ENCODE peak calls at places on chromosomes 3 and 15, in six cellular contexts. F, Q, A, W, E and Y are unnamed samples.

GRCh38 chr15:67124911-67125588 is 59.6 kb downstream of the SMAD3 start:
- DNase-seq in F (no peak), Q (no peak), A (no peak), W (no peak), E (no peak), Y (no peak)

GRCh38 chr15:75130597-75131268 is 70.9 kb upstream of the C15orf39 start:
- DNase-seq in F (peak), Q (no peak), A (no peak), W (no peak), E (no peak), Y (no peak)

GRCh38 chr3:59426851-59427565 is 377.2 kb upstream of the CFAP20DC start:
- DNase-seq in F (no peak), Q (no peak), A (no peak), W (no peak), E (peak), Y (no peak)

GRCh38 chr15:90142216-90143175 is 40.2 kb upstream of the IDH2 start:
- DNase-seq in F (no peak), Q (no peak), A (no peak), W (no peak), E (no peak), Y (no peak)

GRCh38 chr3:71896751-71897150 is 111.8 kb upstream of the PROK2 start:
- DNase-seq in F (no peak), Q (no peak), A (no peak), W (no peak), E (peak), Y (no peak)

GRCh38 chr3:108599677-108600409 is 10.3 kb downstream of the DZIP3 start:
- DNase-seq in F (no peak), Q (no peak), A (no peak), W (no peak), E (no peak), Y (no peak)

GRCh38 chr3:149936812-149937230 is 33.9 kb downstream of the PFN2 start:
- DNase-seq in F (peak), Q (no peak), A (peak), W (no peak), E (peak), Y (peak)

GRCh38 chr15:59178151-59178705 is 28.4 kb upstream of the LDHAL6B start:
- DNase-seq in F (no peak), Q (no peak), A (no peak), W (no peak), E (no peak), Y (no peak)

GRCh38 chr3:170977911-170978310 is 48.6 kb downstream of the SLC2A2 start:
- DNase-seq in F (no peak), Q (no peak), A (no peak), W (no peak), E (peak), Y (no peak)

GRCh38 chr3:107034142-107034541 is 343.1 kb upstream of the CCDC54 start:
- DNase-seq in F (no peak), Q (no peak), A (no peak), W (no peak), E (no peak), Y (no peak)

GRCh38 chr3:142963266-142964149 is at the start of gene PAQR9:
- DNase-seq in F (no peak), Q (no peak), A (no peak), W (peak), E (no peak), Y (peak)

GRCh38 chr3:173225351-173225750 is 84.3 kb upstream of the SPATA16 start:
- DNase-seq in F (no peak), Q (no peak), A (no peak), W (no peak), E (no peak), Y (no peak)

GRCh38 chr3:185021326-185021725 is 131.5 kb downstream of the C3orf70 start:
- DNase-seq in F (no peak), Q (no peak), A (no peak), W (no peak), E (peak), Y (no peak)

GRCh38 chr3:48445277-48445882 is 1.2 kb upstream of the ATRIP start:
- DNase-seq in F (no peak), Q (no peak), A (no peak), W (no peak), E (no peak), Y (no peak)

GRCh38 chr3:136141891-136142290 is 54.2 kb downstream of the MSL2 start:
- DNase-seq in F (no peak), Q (no peak), A (no peak), W (no peak), E (peak), Y (no peak)

GRCh38 chr3:100386437-100387064 is 14.3 kb downstream of the TOMM70 start:
- DNase-seq in F (no peak), Q (no peak), A (no peak), W (no peak), E (no peak), Y (no peak)

GRCh38 chr15:93291380-93291779 is 202.4 kb upstream of the RGMA start:
- DNase-seq in F (no peak), Q (no peak), A (no peak), W (no peak), E (no peak), Y (no peak)

GRCh38 chr3:13040381-13041074 is 32.7 kb downstream of the IQSEC1 start:
- DNase-seq in F (peak), Q (no peak), A (no peak), W (no peak), E (no peak), Y (no peak)

GRCh38 chr3:122466701-122467240 is 48.0 kb downstream of the KPNA1 start:
- DNase-seq in F (no peak), Q (no peak), A (no peak), W (no peak), E (no peak), Y (no peak)

GRCh38 chr15:95604634-95605036 is 725.9 kb upstream of the NR2F2 start:
- DNase-seq in F (no peak), Q (no peak), A (peak), W (no peak), E (peak), Y (no peak)

GRCh38 chr15:101276501-101277037 is 716 bp downstream of the SELENOS start:
- DNase-seq in F (peak), Q (no peak), A (no peak), W (no peak), E (peak), Y (no peak)

GRCh38 chr15:64897345-64897985 is 14.2 kb upstream of the ANKDD1A start:
- DNase-seq in F (no peak), Q (peak), A (peak), W (peak), E (peak), Y (no peak)

GRCh38 chr3:112104774-112105173 is 18.6 kb downstream of the C3orf52 start:
- DNase-seq in F (no peak), Q (no peak), A (no peak), W (no peak), E (no peak), Y (no peak)

GRCh38 chr15:48696627-48697312 is 51.3 kb upstream of the FBN1 start:
- DNase-seq in F (no peak), Q (no peak), A (no peak), W (no peak), E (no peak), Y (no peak)

GRCh38 chr3:33299395-33300081 is 22.3 kb downstream of the FBXL2 start:
- DNase-seq in F (no peak), Q (no peak), A (no peak), W (no peak), E (peak), Y (no peak)

GRCh38 chr15:58535894-58536293 is 104.1 kb downstream of the LIPC start:
- DNase-seq in F (no peak), Q (no peak), A (no peak), W (no peak), E (no peak), Y (no peak)

GRCh38 chr15:66956672-66957540 is 108.5 kb upstream of the SMAD3 start:
- DNase-seq in F (peak), Q (no peak), A (no peak), W (no peak), E (no peak), Y (no peak)

GRCh38 chr3:61948699-61949305 is 387.4 kb downstream of the PTPRG start:
- DNase-seq in F (no peak), Q (no peak), A (no peak), W (no peak), E (no peak), Y (no peak)

GRCh38 chr3:181379278-181379677 is 332.4 kb upstream of the SOX2 start:
- DNase-seq in F (no peak), Q (no peak), A (no peak), W (no peak), E (no peak), Y (no peak)

GRCh38 chr3:157856078-157856939 is 249.9 kb downstream of the SHOX2 start:
- DNase-seq in F (no peak), Q (no peak), A (no peak), W (no peak), E (no peak), Y (no peak)

GRCh38 chr3:44434834-44435510 is 42.5 kb downstream of the ZNF445 start:
- DNase-seq in F (no peak), Q (no peak), A (no peak), W (no peak), E (no peak), Y (no peak)

GRCh38 chr3:9316881-9317341 is 45.9 kb upstream of the THUMPD3 start:
- DNase-seq in F (no peak), Q (no peak), A (peak), W (no peak), E (peak), Y (no peak)

GRCh38 chr15:60994842-60995495 is 234.1 kb downstream of the RORA start:
- DNase-seq in F (no peak), Q (no peak), A (peak), W (peak), E (no peak), Y (no peak)

GRCh38 chr15:42511010-42511396 is 15.6 kb downstream of the SNAP23 start:
- DNase-seq in F (no peak), Q (no peak), A (no peak), W (no peak), E (peak), Y (no peak)

GRCh38 chr15:101059381-101060341 is 140.5 kb downstream of the LRRK1 start:
- DNase-seq in F (no peak), Q (no peak), A (no peak), W (no peak), E (no peak), Y (no peak)

GRCh38 chr3:140198242-140198641 is 263.3 kb downstream of the CLSTN2 start:
- DNase-seq in F (no peak), Q (no peak), A (no peak), W (no peak), E (no peak), Y (no peak)

DNA sequence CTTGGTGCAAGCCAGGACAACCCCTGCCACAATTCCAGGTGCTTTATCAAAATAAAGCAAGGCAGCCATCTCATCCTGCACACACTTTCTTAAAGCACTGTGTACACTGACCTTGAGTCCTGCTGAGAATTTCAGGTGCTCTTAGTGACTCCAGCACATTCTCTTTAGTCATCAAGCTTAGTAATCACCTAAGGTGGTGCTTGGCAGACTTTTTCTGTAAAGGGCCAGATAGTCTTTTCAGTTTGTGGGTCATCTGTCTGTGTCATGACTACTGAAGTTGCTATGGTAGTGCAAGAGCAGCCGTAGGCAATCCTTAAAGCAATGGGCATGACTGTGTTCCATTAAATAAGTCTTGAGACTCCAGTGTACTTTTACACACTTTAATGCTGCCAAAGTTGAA is 36.4 kb downstream of the RIOX2 start:
- DNase-seq in F (no peak), Q (no peak), A (no peak), W (no peak), E (no peak), Y (no peak)
- TF ChIP-seq CTCF in F (no peak), Q (no peak), A (no peak), W (no peak), E (no peak), Y (no peak)

GRCh38 chr3:64143399-64144130 is 81.7 kb downstream of the PRICKLE2 start:
- DNase-seq in F (no peak), Q (no peak), A (no peak), W (no peak), E (peak), Y (no peak)

GRCh38 chr3:64138656-64139375 is 86.5 kb downstream of the PRICKLE2 start:
- DNase-seq in F (no peak), Q (no peak), A (no peak), W (no peak), E (no peak), Y (no peak)

GRCh38 chr3:64140651-64141050 is 84.6 kb downstream of the PRICKLE2 start:
- DNase-seq in F (no peak), Q (no peak), A (no peak), W (no peak), E (no peak), Y (no peak)

GRCh38 chr3:64144241-64144900 is 80.9 kb downstream of the PRICKLE2 start:
- DNase-seq in F (no peak), Q (no peak), A (no peak), W (no peak), E (no peak), Y (no peak)

GRCh38 chr3:64141476-64141875 is 83.8 kb downstream of the PRICKLE2 start:
- DNase-seq in F (no peak), Q (no peak), A (no peak), W (no peak), E (peak), Y (no peak)
- TF ChIP-seq CTCF in F (no peak), Q (no peak), A (no peak), W (no peak), E (no peak), Y (no peak)

GRCh38 chr15:63047792-63048114 is 5.2 kb downstream of the TPM1 start:
- DNase-seq in F (no peak), Q (no peak), A (no peak), W (no peak), E (no peak), Y (no peak)

GRCh38 chr15:63049747-63050439 is 7.3 kb downstream of the TPM1 start:
- DNase-seq in F (no peak), Q (no peak), A (no peak), W (no peak), E (no peak), Y (no peak)

GRCh38 chr15:63048115-63048985 is 5.8 kb downstream of the TPM1 start:
- DNase-seq in F (peak), Q (peak), A (peak), W (peak), E (peak), Y (peak)

GRCh38 chr15:63050737-63051700 is 8.5 kb downstream of the TPM1 start:
- DNase-seq in F (no peak), Q (no peak), A (no peak), W (no peak), E (peak), Y (no peak)

GRCh38 chr15:63048986-63049665 is 6.6 kb downstream of the TPM1 start:
- DNase-seq in F (peak), Q (peak), A (peak), W (peak), E (peak), Y (no peak)
- TF ChIP-seq CTCF in F (no peak), Q (no peak), A (no peak), W (no peak), E (peak), Y (no peak)

GRCh38 chr3:40782086-40782721 is 257.4 kb downstream of the ZNF621 start:
- DNase-seq in F (peak), Q (no peak), A (no peak), W (no peak), E (no peak), Y (no peak)
- TF ChIP-seq CTCF in F (peak), Q (no peak), A (no peak), W (peak), E (no peak), Y (peak)

GRCh38 chr15:68386587-68387287 is 45.2 kb downstream of the ITGA11 start:
- DNase-seq in F (no peak), Q (no peak), A (no peak), W (no peak), E (no peak), Y (no peak)

GRCh38 chr15:68389936-68390790 is 41.8 kb downstream of the ITGA11 start:
- DNase-seq in F (no peak), Q (no peak), A (no peak), W (no peak), E (peak), Y (no peak)

GRCh38 chr15:68391084-68391483 is 40.9 kb downstream of the ITGA11 start:
- DNase-seq in F (no peak), Q (no peak), A (no peak), W (no peak), E (no peak), Y (no peak)

GRCh38 chr15:68387288-68388143 is 44.4 kb downstream of the ITGA11 start:
- DNase-seq in F (no peak), Q (no peak), A (peak), W (no peak), E (no peak), Y (no peak)

DNA sequence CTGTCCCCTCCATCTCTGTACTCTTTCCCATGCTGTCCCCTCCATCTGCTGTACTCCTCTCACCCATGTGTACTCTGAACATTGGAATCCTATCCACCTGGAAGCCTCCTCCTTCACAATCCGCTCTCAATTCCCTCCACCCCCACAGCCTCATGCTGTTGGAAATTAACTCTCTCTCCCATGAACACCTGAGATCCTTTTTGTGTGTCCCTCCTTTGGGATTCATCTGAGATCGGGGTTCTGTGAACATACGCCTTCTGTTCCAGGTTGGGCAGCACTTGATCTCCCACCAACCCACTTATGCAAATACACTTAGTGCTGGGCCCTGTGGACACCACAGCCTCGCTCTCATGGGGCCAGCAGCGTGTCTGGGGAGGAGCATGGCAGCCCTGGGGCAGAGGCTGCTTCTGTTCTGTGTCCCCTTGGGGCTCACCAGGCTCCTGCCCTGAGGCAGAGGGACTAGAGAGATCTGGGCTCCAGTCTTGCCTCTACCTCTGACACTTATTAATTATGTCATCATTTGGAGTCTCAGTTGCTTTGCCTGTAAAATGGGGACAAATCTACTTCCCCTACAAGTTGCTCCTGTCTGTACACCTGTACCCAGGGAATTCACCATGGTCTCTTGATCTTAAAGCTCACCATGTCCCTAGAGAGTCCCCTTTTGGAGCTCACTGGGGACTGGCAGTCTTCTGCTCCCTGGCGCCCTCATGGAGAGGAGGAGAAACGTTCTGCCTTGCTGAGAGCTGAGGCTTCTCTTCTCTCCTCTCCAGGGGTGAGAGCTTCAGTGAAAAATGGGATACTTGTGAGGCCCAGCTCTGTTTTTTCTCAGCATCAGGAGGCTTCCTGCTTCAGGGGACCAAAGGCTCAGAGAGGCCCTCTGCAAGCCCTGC is 42.7 kb downstream of the ITGA11 start:
- DNase-seq in F (no peak), Q (no peak), A (no peak), W (no peak), E (no peak), Y (no peak)
- TF ChIP-seq CTCF in F (no peak), Q (no peak), A (no peak), W (no peak), E (no peak), Y (no peak)

GRCh38 chr3:196985954-196986885 is 17.6 kb upstream of the PIGZ start:
- DNase-seq in F (no peak), Q (no peak), A (no peak), W (no peak), E (no peak), Y (no peak)

GRCh38 chr3:196989721-196990262 is 21.2 kb upstream of the PIGZ start:
- DNase-seq in F (no peak), Q (no peak), A (no peak), W (peak), E (peak), Y (no peak)

GRCh38 chr3:196987022-196987421 is 18.4 kb upstream of the PIGZ start:
- DNase-seq in F (no peak), Q (no peak), A (no peak), W (no peak), E (no peak), Y (no peak)

GRCh38 chr3:196990654-196991053 is 22.0 kb upstream of the PIGZ start:
- DNase-seq in F (no peak), Q (no peak), A (no peak), W (peak), E (no peak), Y (no peak)

DNA sequence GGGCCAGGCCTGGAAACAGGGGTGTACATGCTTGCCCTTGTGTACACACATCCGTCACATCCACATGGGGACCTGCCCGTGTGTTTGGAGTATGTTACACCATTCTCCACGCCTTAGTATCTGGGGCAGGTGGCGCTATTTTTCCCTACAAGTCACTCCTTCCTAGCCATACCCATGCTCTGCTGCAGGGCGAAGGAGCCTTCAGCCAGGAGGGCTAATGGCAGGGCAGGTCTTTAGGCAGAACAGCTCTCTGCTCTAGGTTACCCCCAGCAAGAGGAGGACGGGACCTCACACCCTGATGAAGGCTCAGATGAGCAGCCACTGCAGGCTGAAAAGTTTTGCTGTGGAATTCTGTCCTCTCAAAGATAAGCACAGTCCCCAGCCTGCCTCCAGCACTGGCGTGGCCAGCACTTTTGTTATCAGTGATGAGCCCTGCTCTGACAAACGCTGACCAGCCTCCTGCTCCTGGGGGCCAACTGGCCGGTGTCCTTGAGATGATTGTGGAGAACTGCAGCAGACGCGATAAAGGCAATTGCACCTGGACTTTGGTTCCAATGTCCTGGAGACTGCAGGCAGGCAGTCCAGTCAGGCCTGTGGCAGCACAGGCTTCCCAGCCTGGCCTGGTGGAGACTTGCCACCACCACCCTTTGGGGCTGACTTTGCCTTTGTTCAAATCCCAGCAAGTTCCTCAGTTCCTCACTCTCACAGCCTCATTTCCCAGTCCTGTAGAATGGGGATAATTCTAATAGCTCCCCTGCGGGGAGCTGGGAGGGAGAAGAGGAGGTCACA is 19.8 kb upstream of the PIGZ start:
- DNase-seq in F (peak), Q (no peak), A (no peak), W (peak), E (no peak), Y (no peak)
- TF ChIP-seq CTCF in F (peak), Q (no peak), A (no peak), W (no peak), E (no peak), Y (peak)